ENCODE peak calls at places on chromosome 9, in five cellular contexts. One of them, this sample, is unnamed.

GRCh38 chr9:27426717-27427645 is 97.1 kb upstream of the IFNK start:
- DNase-seq in lung: no peak
- DNase-seq in T-cell: no peak
- DNase-seq in ELR: peak
- DNase-seq in RPMI7951: no peak
- DNase-seq in this sample: no peak

GRCh38 chr9:104260004-104260403 is 165.9 kb downstream of the SMC2 start:
- DNase-seq in lung: no peak
- DNase-seq in ELR: no peak
- DNase-seq in T-cell: no peak
- DNase-seq in RPMI7951: no peak
- DNase-seq in this sample: no peak

GRCh38 chr9:93143830-93144530 is 9.9 kb upstream of the NINJ1 start:
- DNase-seq in T-cell: peak
- DNase-seq in ELR: no peak
- DNase-seq in lung: no peak
- DNase-seq in RPMI7951: peak
- DNase-seq in this sample: no peak

GRCh38 chr9:97773723-97774122 is 76.6 kb upstream of the XPA start:
- DNase-seq in ELR: peak
- DNase-seq in lung: no peak
- DNase-seq in RPMI7951: peak
- DNase-seq in T-cell: no peak
- DNase-seq in this sample: no peak

GRCh38 chr9:86187121-86187520 is 72.3 kb downstream of the C9orf153 start:
- DNase-seq in T-cell: no peak
- DNase-seq in ELR: no peak
- DNase-seq in lung: no peak
- DNase-seq in RPMI7951: no peak
- DNase-seq in this sample: no peak

GRCh38 chr9:5263568-5264218 is 32.5 kb downstream of the INSL4 start:
- DNase-seq in T-cell: no peak
- DNase-seq in ELR: peak
- DNase-seq in RPMI7951: peak
- DNase-seq in lung: no peak
- DNase-seq in this sample: no peak

GRCh38 chr9:4435197-4435596 is 55.1 kb upstream of the SLC1A1 start:
- DNase-seq in lung: no peak
- DNase-seq in RPMI7951: peak
- DNase-seq in T-cell: no peak
- DNase-seq in ELR: peak
- DNase-seq in this sample: no peak

GRCh38 chr9:94250456-94250855 is 8.6 kb upstream of the ZNF169 start:
- DNase-seq in lung: no peak
- DNase-seq in RPMI7951: peak
- DNase-seq in ELR: peak
- DNase-seq in T-cell: no peak
- DNase-seq in this sample: no peak

GRCh38 chr9:99730063-99730462 is 91.6 kb upstream of the NR4A3 start:
- DNase-seq in RPMI7951: no peak
- DNase-seq in lung: no peak
- DNase-seq in ELR: no peak
- DNase-seq in T-cell: no peak
- DNase-seq in this sample: no peak

GRCh38 chr9:105150991-105151685 is 93.3 kb upstream of the SLC44A1 start:
- DNase-seq in T-cell: no peak
- DNase-seq in lung: no peak
- DNase-seq in RPMI7951: peak
- DNase-seq in ELR: peak
- DNase-seq in this sample: no peak

GRCh38 chr9:128372188-128372641 is 1.0 kb downstream of the URM1 start:
- DNase-seq in lung: no peak
- DNase-seq in ELR: peak
- DNase-seq in RPMI7951: peak
- DNase-seq in T-cell: no peak
- DNase-seq in this sample: no peak

GRCh38 chr9:123604861-123605260 is 248.9 kb downstream of the CRB2 start:
- DNase-seq in RPMI7951: no peak
- DNase-seq in ELR: no peak
- DNase-seq in lung: no peak
- DNase-seq in T-cell: no peak
- DNase-seq in this sample: no peak

GRCh38 chr9:99818439-99818992 is 3.2 kb upstream of the NR4A3 start:
- DNase-seq in RPMI7951: peak
- DNase-seq in ELR: no peak
- DNase-seq in T-cell: no peak
- DNase-seq in lung: no peak
- DNase-seq in this sample: no peak

GRCh38 chr9:129070670-129071525 is 10.0 kb upstream of the DOLPP1 start:
- DNase-seq in T-cell: no peak
- DNase-seq in ELR: no peak
- DNase-seq in lung: no peak
- DNase-seq in RPMI7951: no peak
- DNase-seq in this sample: no peak

GRCh38 chr9:101065930-101066329 is 37.4 kb downstream of the PLPPR1 start:
- DNase-seq in RPMI7951: no peak
- DNase-seq in T-cell: no peak
- DNase-seq in ELR: no peak
- DNase-seq in lung: no peak
- DNase-seq in this sample: no peak

GRCh38 chr9:108474356-108474755 is 381.4 kb downstream of the ACTL7B start:
- DNase-seq in ELR: peak
- DNase-seq in lung: no peak
- DNase-seq in RPMI7951: peak
- DNase-seq in T-cell: no peak
- DNase-seq in this sample: no peak

GRCh38 chr9:89702401-89702800 is 97.6 kb downstream of the GADD45G start:
- DNase-seq in ELR: no peak
- DNase-seq in RPMI7951: no peak
- DNase-seq in T-cell: no peak
- DNase-seq in lung: no peak
- DNase-seq in this sample: no peak

GRCh38 chr9:33287087-33287490 is 3.2 kb upstream of the NFX1 start:
- DNase-seq in ELR: peak
- DNase-seq in lung: peak
- DNase-seq in RPMI7951: peak
- DNase-seq in T-cell: peak
- DNase-seq in this sample: no peak

GRCh38 chr9:131274674-131275331 is 1.5 kb downstream of the FAM78A start:
- DNase-seq in T-cell: no peak
- DNase-seq in RPMI7951: no peak
- DNase-seq in lung: no peak
- DNase-seq in ELR: no peak
- DNase-seq in this sample: no peak

GRCh38 chr9:33329996-33330395 is 39.7 kb downstream of the NFX1 start:
- DNase-seq in RPMI7951: no peak
- DNase-seq in lung: no peak
- DNase-seq in ELR: peak
- DNase-seq in T-cell: no peak
- DNase-seq in this sample: no peak

GRCh38 chr9:99823392-99824377 is 2.0 kb downstream of the NR4A3 start:
- DNase-seq in lung: peak
- DNase-seq in T-cell: no peak
- DNase-seq in ELR: peak
- DNase-seq in RPMI7951: peak
- DNase-seq in this sample: peak

GRCh38 chr9:33233659-33234335 is 6.2 kb upstream of the SPINK4 start:
- DNase-seq in ELR: peak
- DNase-seq in RPMI7951: peak
- DNase-seq in lung: peak
- DNase-seq in T-cell: no peak
- DNase-seq in this sample: peak

GRCh38 chr9:118059520-118060278 is 355.5 kb downstream of the TLR4 start:
- DNase-seq in ELR: peak
- DNase-seq in RPMI7951: peak
- DNase-seq in T-cell: no peak
- DNase-seq in lung: no peak
- DNase-seq in this sample: no peak

GRCh38 chr9:27352457-27353188 is 55.7 kb upstream of the EQTN start:
- DNase-seq in RPMI7951: no peak
- DNase-seq in T-cell: no peak
- DNase-seq in lung: no peak
- DNase-seq in ELR: no peak
- DNase-seq in this sample: no peak

GRCh38 chr9:68981825-68982224 is 32.1 kb downstream of the PRKACG start:
- DNase-seq in RPMI7951: no peak
- DNase-seq in T-cell: no peak
- DNase-seq in ELR: no peak
- DNase-seq in lung: no peak
- DNase-seq in this sample: no peak

GRCh38 chr9:33106827-33107621 is 30.6 kb upstream of the SMU1 start:
- DNase-seq in ELR: peak
- DNase-seq in RPMI7951: peak
- DNase-seq in T-cell: no peak
- DNase-seq in lung: no peak
- DNase-seq in this sample: peak

GRCh38 chr9:15374310-15374709 is 48.4 kb upstream of the SNAPC3 start:
- DNase-seq in lung: no peak
- DNase-seq in ELR: no peak
- DNase-seq in T-cell: no peak
- DNase-seq in RPMI7951: no peak
- DNase-seq in this sample: no peak

GRCh38 chr9:121924700-121925099 is 168.4 kb downstream of the TTLL11 start:
- DNase-seq in T-cell: no peak
- DNase-seq in ELR: no peak
- DNase-seq in lung: no peak
- DNase-seq in RPMI7951: no peak
- DNase-seq in this sample: no peak

GRCh38 chr9:20321683-20322082 is 300.6 kb downstream of the MLLT3 start:
- DNase-seq in lung: no peak
- DNase-seq in T-cell: peak
- DNase-seq in RPMI7951: peak
- DNase-seq in ELR: no peak
- DNase-seq in this sample: no peak

GRCh38 chr9:68631811-68632210 is 73.2 kb upstream of the PIP5K1B start:
- DNase-seq in T-cell: no peak
- DNase-seq in lung: no peak
- DNase-seq in RPMI7951: no peak
- DNase-seq in ELR: no peak
- DNase-seq in this sample: no peak

GRCh38 chr9:120882935-120883607 is 6.1 kb upstream of the PHF19 start:
- DNase-seq in RPMI7951: peak
- DNase-seq in T-cell: no peak
- DNase-seq in ELR: no peak
- DNase-seq in lung: no peak
- DNase-seq in this sample: no peak

GRCh38 chr9:131402738-131403492 is 9.0 kb downstream of the PRRC2B start:
- DNase-seq in ELR: peak
- DNase-seq in lung: peak
- DNase-seq in T-cell: no peak
- DNase-seq in RPMI7951: peak
- DNase-seq in this sample: peak

GRCh38 chr9:35605336-35606137 is 475 bp downstream of the TESK1 start:
- DNase-seq in lung: no peak
- DNase-seq in RPMI7951: no peak
- DNase-seq in T-cell: peak
- DNase-seq in ELR: peak
- DNase-seq in this sample: no peak

GRCh38 chr9:89601856-89602562 is 2.8 kb upstream of the GADD45G start:
- DNase-seq in RPMI7951: no peak
- DNase-seq in T-cell: no peak
- DNase-seq in lung: no peak
- DNase-seq in ELR: no peak
- DNase-seq in this sample: peak

GRCh38 chr9:121249563-121249962 is 18.4 kb upstream of the GSN start:
- DNase-seq in lung: no peak
- DNase-seq in T-cell: no peak
- DNase-seq in RPMI7951: no peak
- DNase-seq in ELR: no peak
- DNase-seq in this sample: peak

GRCh38 chr9:37026085-37026935 is 7.8 kb downstream of the PAX5 start:
- DNase-seq in T-cell: no peak
- DNase-seq in RPMI7951: no peak
- DNase-seq in lung: no peak
- DNase-seq in ELR: peak
- DNase-seq in this sample: peak